ENCODE peak calls at places on chromosome 4, in six cellular contexts. O is CD4-positive, alpha-beta memory T cell; I is cardiac muscle cell; L is ascending aorta; X is astrocyte; T is adrenal gland. Y is an unnamed sample.

GRCh38 chr4:104967034-104967401 is 179.7 kb upstream of the TET2 start:
- DNase-seq in X (no peak), I (no peak), T (no peak), O (no peak), L (no peak), Y (no peak)

GRCh38 chr4:133157460-133158160 is 8.5 kb downstream of the PCDH10 start:
- DNase-seq in L (no peak), O (no peak), I (no peak), T (no peak), X (no peak), Y (no peak)

GRCh38 chr4:145814246-145814645 is 124.4 kb downstream of the ZNF827 start:
- DNase-seq in I (no peak), L (no peak), O (no peak), X (no peak), T (no peak), Y (no peak)

GRCh38 chr4:107183155-107183774 is 147.2 kb upstream of the DKK2 start:
- DNase-seq in I (peak; percentile 71), L (no peak), T (peak; percentile 38), X (peak; percentile 51), O (peak; percentile 23), Y (peak; percentile 88)

GRCh38 chr4:37628977-37629609 is 57.1 kb downstream of the RELL1 start:
- DNase-seq in T (peak; percentile 45), L (no peak), X (peak; percentile 75), I (no peak), O (no peak), Y (no peak)

GRCh38 chr4:186144596-186145569 is 40.4 kb downstream of the FAM149A start:
- DNase-seq in T (peak; percentile 77), O (no peak), I (peak; percentile 87), X (peak; percentile 62), L (no peak), Y (peak; percentile 40)

GRCh38 chr4:121072080-121072835 is at the start of gene NDNF:
- DNase-seq in O (peak; percentile 37), L (no peak), T (peak; percentile 44), I (peak; percentile 79), X (peak; percentile 37), Y (peak; percentile 76)

GRCh38 chr4:169348541-169348940 is 77.8 kb upstream of the SH3RF1 start:
- DNase-seq in T (no peak), X (no peak), L (no peak), I (no peak), O (no peak), Y (no peak)

GRCh38 chr4:165312506-165312905 is 15.0 kb upstream of the MSMO1 start:
- DNase-seq in O (no peak), X (peak; percentile 50), T (no peak), L (no peak), I (no peak), Y (no peak)

GRCh38 chr4:172892300-172892699 is 276.3 kb upstream of the GALNT7 start:
- DNase-seq in T (no peak), L (no peak), X (no peak), O (no peak), I (no peak), Y (peak; percentile 45)

GRCh38 chr4:8136529-8136928 is 22.1 kb downstream of the ABLIM2 start:
- DNase-seq in L (no peak), I (no peak), X (no peak), T (no peak), O (no peak), Y (no peak)

GRCh38 chr4:3371581-3372001 is 70.2 kb upstream of the HGFAC start:
- DNase-seq in X (peak; percentile 36), I (peak; percentile 36), L (no peak), O (no peak), T (no peak), Y (peak; percentile 41)

GRCh38 chr4:15395342-15395741 is 32.5 kb upstream of the C1QTNF7 start:
- DNase-seq in T (no peak), L (no peak), I (no peak), X (no peak), O (no peak), Y (no peak)

GRCh38 chr4:8021796-8022195 is 82.1 kb upstream of the AFAP1 start:
- DNase-seq in O (no peak), X (no peak), L (no peak), T (no peak), I (no peak), Y (no peak)

GRCh38 chr4:169314906-169315305 is 44.1 kb upstream of the SH3RF1 start:
- DNase-seq in T (peak; percentile 61), X (peak; percentile 57), O (no peak), L (no peak), I (peak; percentile 58), Y (peak; percentile 77)

GRCh38 chr4:40621592-40622512 is 7.8 kb downstream of the RBM47 start:
- DNase-seq in I (no peak), L (peak; percentile 31), X (peak; percentile 100), O (no peak), T (peak; percentile 93), Y (peak; percentile 81)

GRCh38 chr4:38650133-38650532 is 13.9 kb upstream of the KLF3 start:
- DNase-seq in X (no peak), T (no peak), O (no peak), I (no peak), L (no peak), Y (no peak)

GRCh38 chr4:89765966-89766365 is 71.0 kb downstream of the SNCA start:
- DNase-seq in O (no peak), T (peak; percentile 78), X (peak; percentile 88), L (no peak), I (no peak), Y (no peak)

GRCh38 chr4:151304226-151304625 is 21.2 kb downstream of the SH3D19 start:
- DNase-seq in O (no peak), I (no peak), T (no peak), L (no peak), X (peak; percentile 64), Y (no peak)

GRCh38 chr4:3860061-3860912 is 94.1 kb downstream of the ADRA2C start:
- DNase-seq in O (no peak), T (no peak), L (no peak), I (no peak), X (no peak), Y (no peak)

GRCh38 chr4:180665481-180665880 is 1577.7 kb upstream of the TENM3 start:
- DNase-seq in X (no peak), T (no peak), O (no peak), L (no peak), I (no peak), Y (peak; percentile 48)

GRCh38 chr4:112704991-112705845 is 68.3 kb downstream of the LARP7 start:
- DNase-seq in O (peak; percentile 0), I (peak; percentile 87), L (no peak), X (peak; percentile 58), T (peak; percentile 46), Y (peak; percentile 44)

GRCh38 chr4:13783800-13784411 is 156.4 kb upstream of the BOD1L1 start:
- DNase-seq in O (no peak), I (no peak), L (no peak), T (no peak), X (peak; percentile 19), Y (no peak)

GRCh38 chr4:113869743-113870375 is 108.3 kb upstream of the CAMK2D start:
- DNase-seq in I (no peak), X (peak; percentile 75), L (no peak), T (no peak), O (no peak), Y (no peak)

GRCh38 chr4:101155368-101155767 is 192.0 kb downstream of the PPP3CA start:
- DNase-seq in O (no peak), L (no peak), T (no peak), X (peak; percentile 63), I (no peak), Y (peak; percentile 54)

GRCh38 chr4:40516651-40517050 is 113.0 kb downstream of the RBM47 start:
- DNase-seq in L (no peak), T (no peak), X (no peak), I (no peak), O (no peak), Y (no peak)

GRCh38 chr4:148854203-148854602 is 412.0 kb upstream of the NR3C2 start:
- DNase-seq in O (no peak), T (no peak), L (no peak), X (no peak), I (no peak), Y (no peak)

GRCh38 chr4:168540086-168540864 is 43.4 kb downstream of the PALLD start:
- DNase-seq in O (no peak), X (peak; percentile 89), I (peak; percentile 23), T (no peak), L (no peak), Y (peak; percentile 65)

GRCh38 chr4:73589887-73590801 is 30.1 kb downstream of the RASSF6 start:
- DNase-seq in L (no peak), X (peak; percentile 41), I (no peak), T (no peak), O (no peak), Y (peak; percentile 28)

GRCh38 chr4:146342600-146343192 is 128.4 kb downstream of the REELD1 start:
- DNase-seq in X (peak; percentile 13), I (peak; percentile 46), O (peak; percentile 37), L (no peak), T (no peak), Y (peak; percentile 77)

GRCh38 chr4:155758500-155759371 is at the start of gene GUCY1B1:
- DNase-seq in X (peak; percentile 93), I (peak; percentile 94), O (peak; percentile 40), L (peak; percentile 82), T (peak; percentile 82), Y (peak; percentile 65)

GRCh38 chr4:152605641-152606304 is 69.9 kb upstream of the FBXW7 start:
- DNase-seq in X (peak; percentile 78), O (no peak), I (no peak), T (no peak), L (no peak), Y (peak; percentile 80)

GRCh38 chr4:35520059-35520458 is 724.3 kb downstream of the ARAP2 start:
- DNase-seq in I (no peak), T (no peak), X (no peak), L (no peak), O (no peak), Y (no peak)

GRCh38 chr4:76590847-76591281 is 155.8 kb downstream of the SHROOM3 start:
- DNase-seq in L (no peak), I (no peak), T (no peak), O (no peak), X (peak; percentile 82), Y (no peak)
- H3K27ac ChIP-seq in L (peak overlapping the region; percentile 89), I (peak overlapping the region; percentile 99), T (no peak overlapping the region), O (no peak overlapping the region), X (peak overlapping the region; percentile 98), Y (no peak overlapping the region)

DNA sequence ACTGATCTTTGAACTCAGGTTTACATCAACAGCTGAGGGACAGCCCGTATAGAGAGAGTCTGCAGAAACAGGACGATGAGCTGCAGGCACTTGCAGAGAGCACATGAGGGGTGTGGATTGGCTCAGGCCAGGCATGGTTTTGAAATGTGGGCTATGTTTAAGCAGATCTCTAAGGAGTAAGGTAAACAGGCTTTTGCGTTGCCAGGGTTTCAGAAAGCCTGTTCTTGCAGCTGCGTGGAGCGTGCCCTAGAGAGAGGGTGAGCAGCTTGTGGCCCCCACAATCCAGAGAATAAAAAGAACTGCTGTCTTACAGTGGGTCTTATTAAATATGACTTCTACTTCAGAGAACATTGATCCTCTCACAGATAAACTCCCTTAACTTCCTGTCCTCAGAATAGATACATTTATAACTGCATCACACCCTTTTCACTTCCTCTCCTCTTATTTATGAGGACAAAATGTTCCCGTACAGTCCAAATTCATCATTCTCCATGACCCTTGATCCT is 64.1 kb downstream of the TMA16 start:
- DNase-seq in L (no peak), X (no peak), I (no peak), O (peak; percentile 54), T (peak; percentile 27), Y (no peak)
- H3K27ac ChIP-seq in L (no peak overlapping the region), X (no peak overlapping the region), I (no peak overlapping the region), O (no peak overlapping the region), T (no peak overlapping the region), Y (no peak overlapping the region)

GRCh38 chr4:157804986-157805385 is 367.8 kb downstream of the GASK1B start:
- DNase-seq in O (no peak), T (no peak), L (no peak), I (peak; percentile 53), X (peak; percentile 6), Y (peak; percentile 9)
- H3K27ac ChIP-seq in O (no peak overlapping the region), T (no peak overlapping the region), L (peak overlapping the region; percentile 60), I (peak overlapping the region; percentile 81), X (no peak overlapping the region), Y (no peak overlapping the region)

GRCh38 chr4:142238589-142238988 is 602.2 kb downstream of the IL15 start:
- DNase-seq in X (peak; percentile 53), T (no peak), L (no peak), O (no peak), I (no peak), Y (no peak)
- H3K27ac ChIP-seq in X (no peak overlapping the region), T (no peak overlapping the region), L (no peak overlapping the region), O (no peak overlapping the region), I (no peak overlapping the region), Y (no peak overlapping the region)

Y was measured in A673.